ENCODE peak calls at places on chromosomes 13 and 19, in ten cellular contexts. One of them, this sample, is unnamed.

GRCh38 chr13:73274147-73274546 is 215.3 kb downstream of the KLF5 start:
- DNase-seq in AG08396: no peak
- DNase-seq in iris pigment epithelial cell: peak
- DNase-seq in memory B cell: no peak
- DNase-seq in T-cell: no peak
- DNase-seq in AG09319: no peak
- DNase-seq in SJSA1: no peak
- DNase-seq in stimulated activated CD4-positive, alpha-beta T cell treated with anti-CD3 and anti-CD28 coated beads, Interleukin-1b, Interleukin-23, amount 100 ng/mL, for 24 hours: no peak
- DNase-seq in RWPE1: no peak
- DNase-seq in endothelial cell: no peak
- DNase-seq in this sample: no peak

GRCh38 chr19:2578391-2578826 is 102.5 kb downstream of the GADD45B start:
- DNase-seq in AG08396: peak
- DNase-seq in stimulated activated CD4-positive, alpha-beta T cell treated with anti-CD3 and anti-CD28 coated beads, Interleukin-1b, Interleukin-23, amount 100 ng/mL, for 24 hours: no peak
- DNase-seq in iris pigment epithelial cell: peak
- DNase-seq in SJSA1: peak
- DNase-seq in RWPE1: peak
- DNase-seq in T-cell: no peak
- DNase-seq in endothelial cell: no peak
- DNase-seq in memory B cell: no peak
- DNase-seq in AG09319: no peak
- DNase-seq in this sample: no peak

GRCh38 chr19:40110570-40110969 is 19.8 kb upstream of the ZNF780A start:
- DNase-seq in iris pigment epithelial cell: no peak
- DNase-seq in SJSA1: no peak
- DNase-seq in AG09319: no peak
- DNase-seq in memory B cell: no peak
- DNase-seq in endothelial cell: no peak
- DNase-seq in stimulated activated CD4-positive, alpha-beta T cell treated with anti-CD3 and anti-CD28 coated beads, Interleukin-1b, Interleukin-23, amount 100 ng/mL, for 24 hours: no peak
- DNase-seq in RWPE1: no peak
- DNase-seq in T-cell: no peak
- DNase-seq in AG08396: no peak
- DNase-seq in this sample: no peak

GRCh38 chr13:110070511-110071120 is 236.3 kb downstream of the COL4A1 start:
- DNase-seq in stimulated activated CD4-positive, alpha-beta T cell treated with anti-CD3 and anti-CD28 coated beads, Interleukin-1b, Interleukin-23, amount 100 ng/mL, for 24 hours: no peak
- DNase-seq in endothelial cell: no peak
- DNase-seq in iris pigment epithelial cell: peak
- DNase-seq in AG09319: peak
- DNase-seq in AG08396: peak
- DNase-seq in memory B cell: no peak
- DNase-seq in SJSA1: no peak
- DNase-seq in T-cell: no peak
- DNase-seq in RWPE1: peak
- DNase-seq in this sample: no peak

GRCh38 chr13:109869312-109870237 is 83.2 kb upstream of the IRS2 start:
- DNase-seq in SJSA1: peak
- DNase-seq in AG08396: peak
- DNase-seq in stimulated activated CD4-positive, alpha-beta T cell treated with anti-CD3 and anti-CD28 coated beads, Interleukin-1b, Interleukin-23, amount 100 ng/mL, for 24 hours: peak
- DNase-seq in endothelial cell: no peak
- DNase-seq in T-cell: no peak
- DNase-seq in AG09319: peak
- DNase-seq in memory B cell: no peak
- DNase-seq in iris pigment epithelial cell: no peak
- DNase-seq in RWPE1: peak
- DNase-seq in this sample: no peak

GRCh38 chr13:79445968-79446645 is 34.8 kb upstream of the NDFIP2 start:
- DNase-seq in stimulated activated CD4-positive, alpha-beta T cell treated with anti-CD3 and anti-CD28 coated beads, Interleukin-1b, Interleukin-23, amount 100 ng/mL, for 24 hours: no peak
- DNase-seq in endothelial cell: no peak
- DNase-seq in RWPE1: no peak
- DNase-seq in AG09319: no peak
- DNase-seq in SJSA1: no peak
- DNase-seq in memory B cell: no peak
- DNase-seq in T-cell: peak
- DNase-seq in AG08396: no peak
- DNase-seq in iris pigment epithelial cell: no peak
- DNase-seq in this sample: no peak

GRCh38 chr13:94119360-94119936 is 360.0 kb downstream of the DCT start:
- DNase-seq in SJSA1: no peak
- DNase-seq in memory B cell: no peak
- DNase-seq in iris pigment epithelial cell: no peak
- DNase-seq in RWPE1: no peak
- DNase-seq in AG08396: no peak
- DNase-seq in AG09319: no peak
- DNase-seq in T-cell: no peak
- DNase-seq in stimulated activated CD4-positive, alpha-beta T cell treated with anti-CD3 and anti-CD28 coated beads, Interleukin-1b, Interleukin-23, amount 100 ng/mL, for 24 hours: no peak
- DNase-seq in endothelial cell: no peak
- DNase-seq in this sample: no peak

GRCh38 chr19:13794388-13794751 is 873 bp upstream of the ZSWIM4 start:
- DNase-seq in memory B cell: no peak
- DNase-seq in SJSA1: peak
- DNase-seq in AG09319: peak
- DNase-seq in stimulated activated CD4-positive, alpha-beta T cell treated with anti-CD3 and anti-CD28 coated beads, Interleukin-1b, Interleukin-23, amount 100 ng/mL, for 24 hours: no peak
- DNase-seq in endothelial cell: no peak
- DNase-seq in iris pigment epithelial cell: peak
- DNase-seq in RWPE1: peak
- DNase-seq in AG08396: peak
- DNase-seq in T-cell: no peak
- DNase-seq in this sample: no peak

GRCh38 chr19:7505288-7505681 is 10.6 kb upstream of the ZNF358 start:
- DNase-seq in RWPE1: no peak
- DNase-seq in AG09319: no peak
- DNase-seq in T-cell: no peak
- DNase-seq in endothelial cell: peak
- DNase-seq in stimulated activated CD4-positive, alpha-beta T cell treated with anti-CD3 and anti-CD28 coated beads, Interleukin-1b, Interleukin-23, amount 100 ng/mL, for 24 hours: no peak
- DNase-seq in AG08396: no peak
- DNase-seq in iris pigment epithelial cell: no peak
- DNase-seq in SJSA1: no peak
- DNase-seq in memory B cell: no peak
- DNase-seq in this sample: no peak

GRCh38 chr13:37597477-37597876 is 1.1 kb downstream of the POSTN start:
- DNase-seq in endothelial cell: no peak
- DNase-seq in RWPE1: no peak
- DNase-seq in T-cell: no peak
- DNase-seq in AG08396: no peak
- DNase-seq in stimulated activated CD4-positive, alpha-beta T cell treated with anti-CD3 and anti-CD28 coated beads, Interleukin-1b, Interleukin-23, amount 100 ng/mL, for 24 hours: no peak
- DNase-seq in AG09319: no peak
- DNase-seq in SJSA1: no peak
- DNase-seq in iris pigment epithelial cell: no peak
- DNase-seq in memory B cell: no peak
- DNase-seq in this sample: no peak

GRCh38 chr19:29927944-29928669 is 13.9 kb upstream of the URI1 start:
- DNase-seq in AG09319: no peak
- DNase-seq in iris pigment epithelial cell: no peak
- DNase-seq in stimulated activated CD4-positive, alpha-beta T cell treated with anti-CD3 and anti-CD28 coated beads, Interleukin-1b, Interleukin-23, amount 100 ng/mL, for 24 hours: no peak
- DNase-seq in SJSA1: no peak
- DNase-seq in AG08396: no peak
- DNase-seq in RWPE1: no peak
- DNase-seq in T-cell: no peak
- DNase-seq in memory B cell: no peak
- DNase-seq in endothelial cell: no peak
- DNase-seq in this sample: peak

GRCh38 chr19:19459099-19459498 is 53.6 kb downstream of the GATAD2A start:
- DNase-seq in stimulated activated CD4-positive, alpha-beta T cell treated with anti-CD3 and anti-CD28 coated beads, Interleukin-1b, Interleukin-23, amount 100 ng/mL, for 24 hours: no peak
- DNase-seq in memory B cell: no peak
- DNase-seq in T-cell: no peak
- DNase-seq in AG09319: no peak
- DNase-seq in RWPE1: no peak
- DNase-seq in AG08396: peak
- DNase-seq in iris pigment epithelial cell: peak
- DNase-seq in SJSA1: no peak
- DNase-seq in endothelial cell: no peak
- DNase-seq in this sample: no peak

GRCh38 chr13:43663474-43664090 is 123.2 kb downstream of the ENOX1 start:
- DNase-seq in AG09319: no peak
- DNase-seq in iris pigment epithelial cell: peak
- DNase-seq in stimulated activated CD4-positive, alpha-beta T cell treated with anti-CD3 and anti-CD28 coated beads, Interleukin-1b, Interleukin-23, amount 100 ng/mL, for 24 hours: no peak
- DNase-seq in RWPE1: no peak
- DNase-seq in AG08396: peak
- DNase-seq in T-cell: no peak
- DNase-seq in memory B cell: no peak
- DNase-seq in SJSA1: no peak
- DNase-seq in endothelial cell: no peak
- DNase-seq in this sample: no peak

GRCh38 chr19:369256-369655 is 24.7 kb upstream of the MIER2 start:
- DNase-seq in stimulated activated CD4-positive, alpha-beta T cell treated with anti-CD3 and anti-CD28 coated beads, Interleukin-1b, Interleukin-23, amount 100 ng/mL, for 24 hours: no peak
- DNase-seq in endothelial cell: no peak
- DNase-seq in RWPE1: no peak
- DNase-seq in AG09319: no peak
- DNase-seq in memory B cell: no peak
- DNase-seq in AG08396: no peak
- DNase-seq in iris pigment epithelial cell: no peak
- DNase-seq in SJSA1: peak
- DNase-seq in T-cell: no peak
- DNase-seq in this sample: no peak

GRCh38 chr19:18610245-18610555 is 2.5 kb upstream of the TMEM59L start:
- DNase-seq in AG08396: no peak
- DNase-seq in endothelial cell: no peak
- DNase-seq in stimulated activated CD4-positive, alpha-beta T cell treated with anti-CD3 and anti-CD28 coated beads, Interleukin-1b, Interleukin-23, amount 100 ng/mL, for 24 hours: no peak
- DNase-seq in iris pigment epithelial cell: no peak
- DNase-seq in RWPE1: no peak
- DNase-seq in memory B cell: no peak
- DNase-seq in AG09319: no peak
- DNase-seq in SJSA1: no peak
- DNase-seq in T-cell: no peak
- DNase-seq in this sample: no peak

GRCh38 chr19:41114132-41114531 is at the start of gene CYP2F1:
- DNase-seq in SJSA1: peak
- DNase-seq in iris pigment epithelial cell: no peak
- DNase-seq in T-cell: no peak
- DNase-seq in stimulated activated CD4-positive, alpha-beta T cell treated with anti-CD3 and anti-CD28 coated beads, Interleukin-1b, Interleukin-23, amount 100 ng/mL, for 24 hours: no peak
- DNase-seq in AG09319: no peak
- DNase-seq in RWPE1: no peak
- DNase-seq in endothelial cell: no peak
- DNase-seq in AG08396: no peak
- DNase-seq in memory B cell: no peak
- DNase-seq in this sample: no peak